ENCODE peak calls at places on chromosomes 13 and 19, in four cellular contexts. U is ACHN; C is CD8-positive, alpha-beta memory T cell; T is activated T-helper 9 cell treated with anti-CD3 and anti-CD28 coated beads, Interleukin-2, amount 50 U/mL, for 16 hours. P is an unnamed sample.

GRCh38 chr13:48006396-48006795 is 5.3 kb upstream of the SUCLA2 start:
- DNase-seq in U (no peak), T (no peak), C (no peak), P (peak; percentile 28)

GRCh38 chr19:6062274-6062673 is 48.0 kb downstream of the RFX2 start:
- DNase-seq in U (no peak), C (peak; percentile 52), T (peak; percentile 21), P (peak; percentile 35)

GRCh38 chr13:113076681-113077401 is 28.8 kb upstream of the F7 start:
- DNase-seq in U (no peak), C (no peak), T (no peak), P (no peak)

GRCh38 chr13:111177081-111177711 is 62.1 kb downstream of the ARHGEF7 start:
- DNase-seq in U (no peak), C (peak; percentile 83), T (peak; percentile 28), P (peak; percentile 30)

GRCh38 chr13:82614086-82614485 is 1268.2 kb downstream of the SLITRK1 start:
- DNase-seq in C (no peak), T (no peak), U (no peak), P (no peak)

GRCh38 chr19:12639901-12640613 is 26.5 kb downstream of the MAN2B1 start:
- DNase-seq in C (peak; percentile 79), T (peak; percentile 79), U (no peak), P (peak; percentile 80)

GRCh38 chr13:52809310-52809769 is 39.1 kb downstream of the PCDH8 start:
- DNase-seq in U (peak; percentile 70), T (no peak), C (peak; percentile 15), P (peak; percentile 20)

GRCh38 chr19:10927691-10928562 is 512 bp downstream of the YIPF2 start:
- DNase-seq in U (no peak), C (peak; percentile 10), T (no peak), P (peak; percentile 25)

GRCh38 chr13:95605426-95606125 is 38.9 kb downstream of the DZIP1 start:
- DNase-seq in C (no peak), U (no peak), T (no peak), P (no peak)

GRCh38 chr19:17534767-17535166 is 20.7 kb upstream of the COLGALT1 start:
- DNase-seq in U (no peak), C (no peak), T (no peak), P (no peak)

GRCh38 chr13:81927347-81927746 is 1586.4 kb upstream of the SPRY2 start:
- DNase-seq in T (no peak), C (no peak), U (peak; percentile 0), P (no peak)

GRCh38 chr19:53906211-53907192 is 2.6 kb upstream of the CACNG7 start:
- DNase-seq in C (peak; percentile 62), U (no peak), T (peak; percentile 48), P (no peak)

GRCh38 chr19:57755031-57755430 is 8.4 kb downstream of the ZNF776 start:
- DNase-seq in T (no peak), U (no peak), C (no peak), P (no peak)

GRCh38 chr13:61052175-61052574 is 363.5 kb downstream of the PCDH20 start:
- DNase-seq in U (no peak), C (no peak), T (no peak), P (no peak)

GRCh38 chr13:40503966-40504591 is 162.4 kb downstream of the FOXO1 start:
- DNase-seq in C (no peak), T (no peak), U (no peak), P (peak; percentile 62)

GRCh38 chr19:6740589-6741348 is 1.3 kb downstream of the TRIP10 start:
- DNase-seq in T (no peak), U (peak; percentile 59), C (no peak), P (peak; percentile 23)

GRCh38 chr19:57269515-57270250 is 10.6 kb upstream of the ZNF460 start:
- DNase-seq in C (no peak), U (no peak), T (no peak), P (peak; percentile 84)

GRCh38 chr13:21123956-21124355 is 52.4 kb downstream of the SKA3 start:
- DNase-seq in T (no peak), C (no peak), U (no peak), P (no peak)

GRCh38 chr19:28636706-28637105 is 576.2 kb downstream of the UQCRFS1 start:
- DNase-seq in C (no peak), T (no peak), U (no peak), P (no peak)

GRCh38 chr19:41754596-41754995 is 734 bp upstream of the CEACAM6 start:
- DNase-seq in T (no peak), C (no peak), U (no peak), P (no peak)

GRCh38 chr19:38213911-38214625 is 10.0 kb downstream of the DPF1 start:
- DNase-seq in C (peak; percentile 46), U (peak; percentile 81), T (peak; percentile 46), P (peak; percentile 70)

GRCh38 chr19:17037966-17038500 is 11.4 kb upstream of the CPAMD8 start:
- DNase-seq in U (no peak), T (no peak), C (no peak), P (no peak)

GRCh38 chr13:30037306-30037705 is 186.9 kb upstream of the UBL3 start:
- DNase-seq in U (no peak), T (no peak), C (no peak), P (peak; percentile 34)

P was measured in AG10803.